ENCODE peak calls at places on chromosomes 12 and 14, in five cellular contexts. W is aorta, Z is fibroblast of the aortic adventitia, U is Ammon's horn, C is A172. R is an unnamed sample.

GRCh38 chr14:76929927-76930326 is 98.6 kb downstream of the IRF2BPL start:
- DNase-seq in W (no peak), Z (no peak), U (no peak), C (no peak), R (no peak)

GRCh38 chr12:102169922-102170698 is 27.5 kb downstream of the PMCH start:
- DNase-seq in W (no peak), Z (peak; percentile 48), U (peak; percentile 8), C (peak; percentile 33), R (no peak)

GRCh38 chr12:104697186-104697585 is 240.4 kb downstream of the CHST11 start:
- DNase-seq in W (peak; percentile 8), Z (no peak), U (no peak), C (no peak), R (no peak)

GRCh38 chr14:55398679-55399078 is 13.0 kb downstream of the ATG14 start:
- DNase-seq in W (no peak), Z (peak; percentile 97), U (no peak), C (peak; percentile 64), R (no peak)

GRCh38 chr12:85041395-85041794 is 5.2 kb downstream of the LRRIQ1 start:
- DNase-seq in W (no peak), Z (no peak), U (no peak), C (no peak), R (no peak)

GRCh38 chr14:99266181-99267178 is 5.5 kb downstream of the BCL11B start:
- DNase-seq in W (peak; percentile 91), Z (peak; percentile 58), U (peak; percentile 89), C (peak; percentile 25), R (peak; percentile 93)

GRCh38 chr14:41668346-41668745 is 61.7 kb downstream of the LRFN5 start:
- DNase-seq in W (no peak), Z (peak; percentile 10), U (no peak), C (no peak), R (no peak)

GRCh38 chr12:68063900-68064590 is 74.8 kb downstream of the IFNG-AS1 start:
- DNase-seq in W (no peak), Z (no peak), U (no peak), C (no peak), R (no peak)

R was measured in spleen.